ENCODE peak calls at places on chromosomes 7 and 10, in eight cellular contexts. Z is GM23248, J is SJSA1, L is hepatocyte, H is PC-3, X is bronchial epithelial cell, N is aorta, U is GM12865. I is an unnamed sample.

GRCh38 chr10:14485986-14486385 is 155.3 kb upstream of the FRMD4A start:
- DNase-seq in Z (peak), J (no peak), L (no peak), H (no peak), X (no peak), N (no peak), U (no peak), I (no peak)

GRCh38 chr7:33195264-33195663 is 65.9 kb downstream of the BBS9 start:
- DNase-seq in Z (peak), J (no peak), L (no peak), H (peak), X (peak), N (no peak), U (no peak), I (peak)

GRCh38 chr10:22552888-22553378 is 161.4 kb downstream of the PIP4K2A start:
- DNase-seq in Z (peak), J (no peak), L (peak), H (peak), X (no peak), N (no peak), U (no peak), I (peak)

GRCh38 chr10:99938563-99938962 is 71.2 kb downstream of the DNMBP start:
- DNase-seq in Z (no peak), J (no peak), L (no peak), H (no peak), X (no peak), N (no peak), U (peak), I (peak)

GRCh38 chr7:90579181-90579688 is 16.9 kb upstream of the CDK14 start:
- DNase-seq in Z (peak), J (no peak), L (peak), H (peak), X (peak), N (no peak), U (no peak), I (peak)

GRCh38 chr7:65279795-65280194 is 93.9 kb upstream of the ZNF92 start:
- DNase-seq in Z (no peak), J (no peak), L (no peak), H (no peak), X (no peak), N (no peak), U (no peak), I (no peak)

GRCh38 chr10:124717911-124718734 is 26.1 kb downstream of the FAM53B start:
- DNase-seq in Z (no peak), J (no peak), L (no peak), H (no peak), X (peak), N (peak), U (peak), I (no peak)

GRCh38 chr10:52316005-52316404 is 1.9 kb downstream of the DKK1 start:
- DNase-seq in Z (peak), J (no peak), L (no peak), H (peak), X (no peak), N (no peak), U (no peak), I (no peak)

GRCh38 chr7:38327597-38327996 is 54.2 kb upstream of the TARP start:
- DNase-seq in Z (peak), J (no peak), L (no peak), H (no peak), X (no peak), N (no peak), U (no peak), I (no peak)

GRCh38 chr10:63262674-63263073 is 129.5 kb downstream of the NRBF2 start:
- DNase-seq in Z (no peak), J (no peak), L (no peak), H (no peak), X (no peak), N (no peak), U (peak), I (no peak)

GRCh38 chr7:51253157-51253556 is 63.5 kb downstream of the COBL start:
- DNase-seq in Z (no peak), J (no peak), L (no peak), H (peak), X (no peak), N (no peak), U (no peak), I (no peak)

GRCh38 chr7:151248191-151249033 is at the start of gene SMARCD3:
- DNase-seq in Z (peak), J (peak), L (peak), H (peak), X (no peak), N (peak), U (no peak), I (peak)

GRCh38 chr10:75600833-75601232 is 169.4 kb downstream of the LRMDA start:
- DNase-seq in Z (no peak), J (no peak), L (no peak), H (no peak), X (no peak), N (no peak), U (no peak), I (no peak)

GRCh38 chr10:118978316-118978997 is 51.1 kb upstream of the NANOS1 start:
- DNase-seq in Z (no peak), J (peak), L (no peak), H (no peak), X (no peak), N (no peak), U (no peak), I (no peak)

GRCh38 chr7:2824678-2825461 is 19.2 kb downstream of the GNA12 start:
- DNase-seq in Z (no peak), J (no peak), L (no peak), H (no peak), X (no peak), N (no peak), U (peak), I (no peak)

GRCh38 chr7:148623586-148624282 is 33.2 kb downstream of the C7orf33 start:
- DNase-seq in Z (peak), J (no peak), L (no peak), H (peak), X (no peak), N (no peak), U (no peak), I (peak)

GRCh38 chr10:71090330-71090729 is 122.0 kb upstream of the UNC5B start:
- DNase-seq in Z (no peak), J (no peak), L (no peak), H (no peak), X (no peak), N (no peak), U (no peak), I (no peak)

GRCh38 chr10:125003901-125004467 is 62.1 kb downstream of the ZRANB1 start:
- DNase-seq in Z (no peak), J (peak), L (no peak), H (no peak), X (no peak), N (peak), U (no peak), I (no peak)

GRCh38 chr7:99036531-99037175 is 107.3 kb downstream of the SMURF1 start:
- DNase-seq in Z (peak), J (no peak), L (peak), H (peak), X (no peak), N (no peak), U (no peak), I (peak)

GRCh38 chr7:91657386-91658120 is 222.9 kb downstream of the MTERF1 start:
- DNase-seq in Z (peak), J (no peak), L (no peak), H (peak), X (peak), N (no peak), U (no peak), I (peak)

GRCh38 chr10:28200804-28201203 is 102.1 kb downstream of the MPP7 start:
- DNase-seq in Z (peak), J (no peak), L (no peak), H (peak), X (no peak), N (no peak), U (no peak), I (no peak)

GRCh38 chr10:794382-794956 is 105.0 kb upstream of the DIP2C start:
- DNase-seq in Z (peak), J (no peak), L (no peak), H (peak), X (no peak), N (peak), U (no peak), I (no peak)

GRCh38 chr7:5631752-5632151 is 149.7 kb downstream of the RNF216 start:
- DNase-seq in Z (no peak), J (no peak), L (no peak), H (no peak), X (no peak), N (no peak), U (no peak), I (no peak)

GRCh38 chr7:135980665-135981180 is 3.6 kb upstream of the MTPN start:
- DNase-seq in Z (peak), J (peak), L (no peak), H (peak), X (peak), N (no peak), U (peak), I (peak)

GRCh38 chr10:29590598-29591415 is 44.0 kb downstream of the SVIL start:
- DNase-seq in Z (peak), J (no peak), L (peak), H (peak), X (peak), N (no peak), U (peak), I (peak)

GRCh38 chr10:34107623-34108516 is 707.2 kb downstream of the PARD3 start:
- DNase-seq in Z (no peak), J (peak), L (no peak), H (no peak), X (no peak), N (no peak), U (no peak), I (no peak)

GRCh38 chr7:135249901-135250300 is 16.3 kb downstream of the STRA8 start:
- DNase-seq in Z (no peak), J (no peak), L (no peak), H (no peak), X (no peak), N (no peak), U (no peak), I (no peak)

GRCh38 chr7:92708105-92709042 is 118.2 kb upstream of the FAM133B start:
- DNase-seq in Z (no peak), J (no peak), L (no peak), H (no peak), X (no peak), N (no peak), U (no peak), I (no peak)

GRCh38 chr10:89144836-89145235 is 62.3 kb downstream of the CH25H start:
- DNase-seq in Z (no peak), J (no peak), L (no peak), H (no peak), X (no peak), N (no peak), U (no peak), I (no peak)

GRCh38 chr10:88833156-88833555 is 18.5 kb downstream of the ANKRD22 start:
- DNase-seq in Z (no peak), J (no peak), L (no peak), H (no peak), X (no peak), N (no peak), U (no peak), I (no peak)

GRCh38 chr10:125707852-125708468 is 11.5 kb upstream of the EDRF1 start:
- DNase-seq in Z (peak), J (no peak), L (peak), H (peak), X (peak), N (no peak), U (no peak), I (no peak)

GRCh38 chr10:72483452-72483851 is 128.7 kb upstream of the DNAJB12 start:
- DNase-seq in Z (peak), J (no peak), L (no peak), H (no peak), X (peak), N (no peak), U (no peak), I (no peak)

GRCh38 chr7:41047192-41047591 is 655.7 kb downstream of the INHBA start:
- DNase-seq in Z (no peak), J (no peak), L (no peak), H (no peak), X (no peak), N (no peak), U (no peak), I (no peak)

GRCh38 chr10:113283189-113283588 is 269.7 kb upstream of the HABP2 start:
- DNase-seq in Z (peak), J (no peak), L (no peak), H (no peak), X (no peak), N (no peak), U (no peak), I (no peak)

GRCh38 chr7:96786998-96787395 is 77.4 kb upstream of the SEM1 start:
- DNase-seq in Z (no peak), J (no peak), L (no peak), H (no peak), X (no peak), N (no peak), U (no peak), I (no peak)

GRCh38 chr7:92717601-92717981 is 118.8 kb downstream of the CDK6 start:
- DNase-seq in Z (peak), J (no peak), L (no peak), H (peak), X (no peak), N (no peak), U (no peak), I (no peak)

GRCh38 chr7:76285604-76286374 is 16.7 kb upstream of the HSPB1 start:
- DNase-seq in Z (no peak), J (no peak), L (no peak), H (no peak), X (no peak), N (peak), U (no peak), I (no peak)

GRCh38 chr7:33778195-33778594 is 127.1 kb upstream of the BMPER start:
- DNase-seq in Z (no peak), J (no peak), L (no peak), H (no peak), X (no peak), N (no peak), U (no peak), I (no peak)

GRCh38 chr7:96775046-96775445 is 65.4 kb upstream of the SEM1 start:
- DNase-seq in Z (no peak), J (no peak), L (no peak), H (no peak), X (no peak), N (no peak), U (no peak), I (no peak)

GRCh38 chr7:3154317-3154716 is 110.7 kb upstream of the CARD11 start:
- DNase-seq in Z (no peak), J (no peak), L (no peak), H (no peak), X (no peak), N (peak), U (no peak), I (no peak)

GRCh38 chr10:49679480-49679893 is at the start of gene C10orf53:
- DNase-seq in Z (peak), J (peak), L (peak), H (no peak), X (peak), N (no peak), U (no peak), I (peak)

GRCh38 chr10:49682879-49683278 is 3.4 kb downstream of the C10orf53 start:
- DNase-seq in Z (no peak), J (no peak), L (no peak), H (no peak), X (no peak), N (no peak), U (no peak), I (no peak)

DNA sequence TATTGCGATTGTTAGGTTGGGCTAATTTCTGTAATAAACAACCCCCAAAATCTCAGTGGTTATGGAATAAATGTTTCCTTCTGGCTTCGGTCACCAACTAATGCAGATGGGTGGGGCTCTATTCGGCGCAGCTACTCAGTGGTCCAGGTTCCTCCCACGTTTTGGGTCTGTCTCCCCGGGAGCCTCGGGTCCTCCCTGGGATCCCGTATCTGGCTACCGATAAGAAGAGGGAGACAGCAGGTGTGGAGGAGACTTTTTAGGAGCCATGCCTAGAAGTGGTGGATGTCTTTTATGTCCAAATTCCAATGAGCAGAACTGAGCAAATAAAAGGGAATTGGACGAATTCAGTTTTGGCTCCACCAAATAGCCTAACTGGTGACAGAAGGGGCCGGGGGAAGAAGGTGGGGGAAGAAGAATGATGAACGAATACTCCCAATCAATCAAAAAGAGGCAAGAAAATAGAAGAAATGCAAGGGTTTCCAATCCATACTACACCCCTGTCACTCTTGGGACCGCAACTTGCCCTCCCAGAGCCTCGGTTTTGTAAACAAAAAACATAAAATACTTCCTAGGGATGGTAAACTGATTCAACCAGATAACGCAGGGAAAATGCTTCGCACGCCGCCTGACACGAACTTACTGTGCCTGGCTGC is 498 bp upstream of the C10orf53 start:
- DNase-seq in Z (no peak), J (no peak), L (no peak), H (no peak), X (no peak), N (no peak), U (no peak), I (no peak)
- H3K4me3 ChIP-seq in Z (peak), J (no peak), L (no peak), H (no peak), X (no peak), N (no peak), U (no peak), I (peak)

GRCh38 chr10:102435529-102436233 is 3.3 kb upstream of the CUEDC2 start:
- DNase-seq in Z (peak), J (no peak), L (peak), H (no peak), X (no peak), N (no peak), U (no peak), I (peak)

GRCh38 chr10:102435098-102435497 is 2.7 kb upstream of the CUEDC2 start:
- DNase-seq in Z (peak), J (no peak), L (peak), H (no peak), X (no peak), N (no peak), U (no peak), I (no peak)

GRCh38 chr10:102434251-102434913 is 2.0 kb upstream of the CUEDC2 start:
- DNase-seq in Z (peak), J (no peak), L (peak), H (no peak), X (peak), N (no peak), U (no peak), I (peak)

GRCh38 chr10:102436312-102436711 is 3.9 kb upstream of the CUEDC2 start:
- DNase-seq in Z (peak), J (no peak), L (no peak), H (no peak), X (no peak), N (no peak), U (no peak), I (no peak)

GRCh38 chr10:102437515-102437914 is 5.1 kb upstream of the CUEDC2 start:
- DNase-seq in Z (no peak), J (no peak), L (no peak), H (no peak), X (no peak), N (no peak), U (no peak), I (no peak)
- H3K4me3 ChIP-seq in Z (peak), J (no peak), L (no peak), H (no peak), X (no peak), N (no peak), U (no peak), I (peak)

DNA sequence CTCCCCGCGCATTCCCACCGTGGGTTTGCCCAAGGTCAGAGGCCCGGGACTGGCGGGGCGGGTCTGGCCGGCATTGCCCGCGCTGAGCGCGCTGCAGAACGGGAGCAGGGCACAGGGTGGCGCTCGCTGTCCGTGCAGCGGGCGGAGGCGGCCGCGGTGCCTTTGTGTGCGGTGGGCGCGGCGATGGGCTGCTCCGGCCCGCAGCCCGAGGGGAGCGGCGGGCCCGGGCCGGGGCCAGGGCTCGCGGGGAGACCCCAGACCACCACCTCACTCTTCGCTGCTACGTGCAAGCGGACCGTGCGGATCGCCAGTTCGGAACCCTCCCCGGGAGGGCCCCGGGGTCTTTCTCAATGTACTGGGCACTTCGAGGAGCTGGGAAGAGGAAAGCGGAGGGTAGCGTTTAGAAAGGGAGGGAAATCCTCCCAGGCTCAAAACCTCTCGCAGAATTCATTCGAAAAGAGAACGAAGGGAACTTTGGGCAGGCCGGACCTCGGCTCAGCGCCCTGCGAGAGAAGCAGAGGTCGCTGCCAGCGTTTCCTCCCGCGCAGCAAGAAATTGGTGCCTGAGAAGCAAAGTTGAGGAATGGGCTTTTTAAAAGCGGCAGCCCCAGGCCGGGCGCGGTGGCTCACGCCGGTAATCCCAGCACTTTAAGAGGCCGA is 8.5 kb downstream of the SP8 start:
- DNase-seq in Z (peak), J (no peak), L (peak), H (peak), X (no peak), N (peak), U (no peak), I (peak)
- H3K4me3 ChIP-seq in Z (peak), J (no peak), L (peak), H (peak), X (peak), N (no peak), U (no peak), I (peak)

DNA sequence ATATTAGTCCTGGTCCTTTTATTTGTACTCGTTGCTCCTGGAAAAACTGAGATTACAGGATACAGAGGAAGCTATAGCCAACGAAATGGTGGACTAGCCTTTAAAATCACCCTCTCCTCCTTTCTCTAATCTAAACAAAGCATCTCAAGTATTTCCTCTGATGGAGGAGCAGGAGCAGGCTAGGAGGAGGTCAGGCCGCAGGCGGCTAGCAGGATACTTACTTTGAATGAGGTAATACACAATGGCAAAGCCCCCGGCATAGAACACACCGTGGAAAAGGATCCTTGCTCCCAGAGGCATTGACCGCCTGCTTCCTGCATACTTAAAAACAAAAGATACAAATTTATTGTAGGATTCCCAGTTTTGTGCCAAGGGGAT is 64.4 kb downstream of the STK17A start:
- DNase-seq in Z (peak), J (peak), L (no peak), H (no peak), X (no peak), N (no peak), U (no peak), I (peak)
- H3K4me3 ChIP-seq in Z (peak), J (peak), L (no peak), H (peak), X (no peak), N (no peak), U (peak), I (peak)

I was measured in fibroblast of pulmonary artery.